ENCODE peak calls at places on chromosomes 12 and 14, in eight cellular contexts. E is naive thymus-derived CD4-positive, alpha-beta T cell; D is stimulated activated CD8-positive, alpha-beta memory T cell treated with anti-CD3 and anti-CD28 coated beads, Interleukin-12 subunit alpha, Interleukin-12 subunit beta, amount 100 ng/mL, for 4 hours; P is WERI-Rb-1; B is SJCRH30; G is COR-L47; V is pulmonary artery endothelial cell; C is activated naive CD8-positive, alpha-beta T cell treated with anti-CD3 and anti-CD28 coated beads, Interleukin-2, amount 50 U/mL, for 24 hours. L is an unnamed sample.

GRCh38 chr14:58711382-58711781 is 73.6 kb downstream of the DACT1 start:
- DNase-seq in C (no peak), D (no peak), E (no peak), B (no peak), V (no peak), P (no peak), G (no peak), L (no peak)

GRCh38 chr14:58100735-58101368 is 51.2 kb downstream of the ARMH4 start:
- DNase-seq in E (no peak), C (no peak), G (no peak), P (no peak), B (no peak), D (no peak), V (peak), L (no peak)

GRCh38 chr12:76562158-76562557 is 2.6 kb upstream of the OSBPL8 start:
- DNase-seq in C (no peak), D (no peak), G (no peak), P (no peak), V (no peak), B (no peak), E (no peak), L (no peak)

GRCh38 chr14:65658202-65658601 is 245.7 kb downstream of the FUT8 start:
- DNase-seq in E (no peak), G (no peak), C (no peak), P (no peak), V (no peak), B (no peak), D (no peak), L (no peak)

GRCh38 chr12:107490000-107490399 is 195.6 kb upstream of the PWP1 start:
- DNase-seq in G (no peak), V (no peak), D (no peak), B (no peak), C (no peak), E (no peak), P (peak), L (no peak)

GRCh38 chr14:101559624-101560533 is 1.4 kb upstream of the DIO3 start:
- DNase-seq in B (no peak), D (no peak), G (no peak), P (no peak), V (no peak), E (no peak), C (peak), L (peak)

GRCh38 chr14:73610692-73611091 is 1.6 kb upstream of the ACOT6 start:
- DNase-seq in D (no peak), P (no peak), V (peak), C (no peak), E (no peak), B (peak), G (no peak), L (no peak)

GRCh38 chr12:63991036-63991547 is 146.6 kb downstream of the SRGAP1 start:
- DNase-seq in B (no peak), D (no peak), V (no peak), E (no peak), C (no peak), P (no peak), G (no peak), L (no peak)

GRCh38 chr12:106358410-106359241 is 1.1 kb downstream of the POLR3B start:
- DNase-seq in G (no peak), V (no peak), B (peak), P (peak), D (no peak), C (no peak), E (no peak), L (no peak)

GRCh38 chr12:1993341-1993740 is 10.9 kb downstream of the DCP1B start:
- DNase-seq in D (no peak), E (no peak), C (no peak), G (no peak), P (no peak), V (no peak), B (no peak), L (no peak)

GRCh38 chr12:116066381-116067230 is 210.9 kb downstream of the MED13L start:
- DNase-seq in C (peak), D (peak), P (peak), E (peak), G (no peak), V (no peak), B (peak), L (peak)

GRCh38 chr12:15405601-15406000 is 83.3 kb downstream of the PTPRO start:
- DNase-seq in E (no peak), B (no peak), D (no peak), V (no peak), C (no peak), G (no peak), P (no peak), L (no peak)

GRCh38 chr12:28222081-28222700 is 31.9 kb downstream of the CCDC91 start:
- DNase-seq in D (peak), C (peak), P (no peak), G (no peak), V (no peak), E (peak), B (no peak), L (no peak)

GRCh38 chr14:20697273-20698017 is 8.9 kb downstream of the ANG start:
- DNase-seq in E (peak), C (peak), B (peak), P (peak), D (peak), V (no peak), G (peak), L (peak)

GRCh38 chr12:32198555-32198954 is 91.9 kb downstream of the BICD1 start:
- DNase-seq in C (no peak), V (no peak), B (no peak), D (no peak), P (no peak), G (no peak), E (no peak), L (no peak)

GRCh38 chr14:39431416-39432178 is 636 bp downstream of the FBXO33 start:
- DNase-seq in V (no peak), E (peak), C (peak), B (peak), P (peak), G (no peak), D (peak), L (peak)

GRCh38 chr12:68483592-68484373 is 126.9 kb upstream of the RAP1B start:
- DNase-seq in D (no peak), E (no peak), V (no peak), B (no peak), P (no peak), C (no peak), G (no peak), L (no peak)

GRCh38 chr12:8018666-8019581 is 13.6 kb upstream of the FOXJ2 start:
- DNase-seq in G (no peak), D (no peak), B (no peak), E (no peak), V (no peak), P (peak), C (peak), L (no peak)

GRCh38 chr12:9134981-9135628 is 19.4 kb upstream of the A2M start:
- DNase-seq in B (peak), G (no peak), C (peak), P (no peak), E (no peak), D (no peak), V (no peak), L (no peak)

GRCh38 chr14:55094630-55095157 is 34.4 kb upstream of the LGALS3 start:
- DNase-seq in G (no peak), P (no peak), V (no peak), B (peak), E (no peak), D (no peak), C (no peak), L (no peak)

GRCh38 chr14:98903371-98903770 is 368.6 kb downstream of the BCL11B start:
- DNase-seq in E (no peak), B (no peak), V (no peak), P (no peak), D (no peak), G (no peak), C (no peak), L (no peak)

GRCh38 chr12:4274396-4274959 is 916 bp downstream of the CCND2 start:
- DNase-seq in B (peak), E (no peak), D (no peak), G (no peak), V (no peak), P (no peak), C (no peak), L (peak)

GRCh38 chr12:79455314-79455713 is 235.4 kb downstream of the PAWR start:
- DNase-seq in C (no peak), P (no peak), B (no peak), E (no peak), V (no peak), G (no peak), D (no peak), L (no peak)

GRCh38 chr12:122023339-122024131 is 1.9 kb downstream of the BCL7A start:
- DNase-seq in V (no peak), P (peak), D (no peak), E (no peak), G (peak), C (peak), B (peak), L (peak)

GRCh38 chr14:92724516-92725340 is 23.7 kb downstream of the LGMN start:
- DNase-seq in E (no peak), P (no peak), G (no peak), B (no peak), D (no peak), V (no peak), C (no peak), L (no peak)

GRCh38 chr12:78566461-78566860 is 298.1 kb upstream of the SYT1 start:
- DNase-seq in D (no peak), V (no peak), P (no peak), C (no peak), B (no peak), G (no peak), E (no peak), L (no peak)

GRCh38 chr14:64215274-64215673 is 78.9 kb downstream of the ESR2 start:
- DNase-seq in D (no peak), P (no peak), C (no peak), V (no peak), B (no peak), E (no peak), G (no peak), L (no peak)

GRCh38 chr12:3453947-3454675 is 36.9 kb upstream of the PRMT8 start:
- DNase-seq in G (no peak), V (no peak), C (no peak), D (no peak), B (no peak), P (no peak), E (no peak), L (no peak)

GRCh38 chr12:102299731-102300130 is 102.1 kb upstream of the PMCH start:
- DNase-seq in E (no peak), P (no peak), G (no peak), V (no peak), B (no peak), D (no peak), C (no peak), L (no peak)

GRCh38 chr12:46456356-46457334 is 84.1 kb upstream of the SLC38A2 start:
- DNase-seq in B (no peak), P (no peak), V (no peak), D (no peak), G (no peak), C (no peak), E (no peak), L (no peak)

GRCh38 chr12:71397433-71397954 is 42.1 kb upstream of the LGR5 start:
- DNase-seq in P (no peak), V (no peak), C (no peak), G (no peak), E (no peak), B (no peak), D (no peak), L (no peak)

GRCh38 chr12:131634037-131634436 is 76.9 kb upstream of the SFSWAP start:
- DNase-seq in D (no peak), V (no peak), B (no peak), E (no peak), C (no peak), P (no peak), G (no peak), L (no peak)

GRCh38 chr14:88380405-88380804 is 5.1 kb upstream of the SPATA7 start:
- DNase-seq in B (no peak), C (no peak), P (no peak), D (no peak), V (no peak), G (peak), E (no peak), L (no peak)

GRCh38 chr14:55265197-55265596 is 6.0 kb upstream of the FBXO34 start:
- DNase-seq in B (no peak), P (no peak), E (no peak), V (no peak), C (no peak), G (no peak), D (no peak), L (no peak)

GRCh38 chr12:58540480-58541299 is 379.6 kb downstream of the LRIG3 start:
- DNase-seq in E (no peak), C (peak), V (peak), D (no peak), G (peak), B (peak), P (peak), L (peak)

GRCh38 chr14:60217713-60218112 is 31.3 kb upstream of the PPM1A start:
- DNase-seq in P (no peak), E (no peak), D (no peak), B (no peak), C (no peak), G (no peak), V (no peak), L (no peak)